ENCODE peak calls at places on chromosomes 1 and 21, in six cellular contexts. One of them, this sample, is unnamed.

GRCh38 chr1:33140153-33141149 is 41.4 kb downstream of the TRIM62 start:
- DNase-seq in left ventricle myocardium inferior: no peak
- DNase-seq in neural progenitor cell: peak; percentile 38
- DNase-seq in astrocyte of the spinal cord: no peak
- DNase-seq in keratinocyte: no peak
- DNase-seq in fibroblast of mammary gland: peak; percentile 25
- DNase-seq in this sample: no peak

GRCh38 chr1:15174615-15174983 is 21.1 kb downstream of the TMEM51 start:
- DNase-seq in neural progenitor cell: no peak
- DNase-seq in left ventricle myocardium inferior: no peak
- DNase-seq in astrocyte of the spinal cord: no peak
- DNase-seq in fibroblast of mammary gland: peak; percentile 51
- DNase-seq in keratinocyte: no peak
- DNase-seq in this sample: no peak

GRCh38 chr1:171814692-171815091 is 26.6 kb upstream of the DNM3 start:
- DNase-seq in left ventricle myocardium inferior: no peak
- DNase-seq in keratinocyte: no peak
- DNase-seq in neural progenitor cell: no peak
- DNase-seq in astrocyte of the spinal cord: peak; percentile 81
- DNase-seq in fibroblast of mammary gland: peak; percentile 83
- DNase-seq in this sample: peak; percentile 38

GRCh38 chr1:112637257-112638108 is 17.9 kb downstream of the CAPZA1 start:
- DNase-seq in fibroblast of mammary gland: peak; percentile 50
- DNase-seq in astrocyte of the spinal cord: no peak
- DNase-seq in neural progenitor cell: no peak
- DNase-seq in left ventricle myocardium inferior: no peak
- DNase-seq in keratinocyte: no peak
- DNase-seq in this sample: no peak

GRCh38 chr1:239126881-239127280 is 259.5 kb upstream of the CHRM3 start:
- DNase-seq in keratinocyte: no peak
- DNase-seq in neural progenitor cell: no peak
- DNase-seq in astrocyte of the spinal cord: no peak
- DNase-seq in fibroblast of mammary gland: peak; percentile 2
- DNase-seq in left ventricle myocardium inferior: no peak
- DNase-seq in this sample: no peak

GRCh38 chr1:21297975-21298374 is 7.7 kb upstream of the ECE1 start:
- DNase-seq in keratinocyte: no peak
- DNase-seq in fibroblast of mammary gland: peak; percentile 88
- DNase-seq in left ventricle myocardium inferior: no peak
- DNase-seq in astrocyte of the spinal cord: peak; percentile 45
- DNase-seq in neural progenitor cell: no peak
- DNase-seq in this sample: peak; percentile 87

GRCh38 chr1:6586404-6586816 is 6.6 kb downstream of the ZBTB48 start:
- DNase-seq in neural progenitor cell: no peak
- DNase-seq in keratinocyte: no peak
- DNase-seq in left ventricle myocardium inferior: no peak
- DNase-seq in astrocyte of the spinal cord: no peak
- DNase-seq in fibroblast of mammary gland: no peak
- DNase-seq in this sample: no peak

GRCh38 chr1:231584117-231584516 is 42.5 kb upstream of the DISC1 start:
- DNase-seq in neural progenitor cell: no peak
- DNase-seq in fibroblast of mammary gland: peak; percentile 80
- DNase-seq in keratinocyte: no peak
- DNase-seq in left ventricle myocardium inferior: no peak
- DNase-seq in astrocyte of the spinal cord: peak; percentile 68
- DNase-seq in this sample: no peak

GRCh38 chr1:77533660-77534295 is 148.7 kb downstream of the ZZZ3 start:
- DNase-seq in left ventricle myocardium inferior: no peak
- DNase-seq in fibroblast of mammary gland: peak; percentile 79
- DNase-seq in keratinocyte: no peak
- DNase-seq in astrocyte of the spinal cord: peak; percentile 81
- DNase-seq in neural progenitor cell: peak; percentile 66
- DNase-seq in this sample: peak; percentile 60

GRCh38 chr1:211492511-211493132 is 660 bp upstream of the RD3 start:
- DNase-seq in left ventricle myocardium inferior: no peak
- DNase-seq in keratinocyte: no peak
- DNase-seq in fibroblast of mammary gland: no peak
- DNase-seq in astrocyte of the spinal cord: no peak
- DNase-seq in neural progenitor cell: no peak
- DNase-seq in this sample: no peak

GRCh38 chr1:42944207-42944928 is 14.3 kb downstream of the SLC2A1 start:
- DNase-seq in left ventricle myocardium inferior: peak; percentile 77
- DNase-seq in fibroblast of mammary gland: no peak
- DNase-seq in astrocyte of the spinal cord: no peak
- DNase-seq in keratinocyte: no peak
- DNase-seq in neural progenitor cell: no peak
- DNase-seq in this sample: no peak

GRCh38 chr1:223836586-223836985 is 9.2 kb downstream of the TP53BP2 start:
- DNase-seq in neural progenitor cell: no peak
- DNase-seq in astrocyte of the spinal cord: no peak
- DNase-seq in fibroblast of mammary gland: no peak
- DNase-seq in keratinocyte: no peak
- DNase-seq in left ventricle myocardium inferior: no peak
- DNase-seq in this sample: no peak

GRCh38 chr1:199272690-199273089 is 633.9 kb downstream of the PTPRC start:
- DNase-seq in fibroblast of mammary gland: peak; percentile 80
- DNase-seq in astrocyte of the spinal cord: peak; percentile 96
- DNase-seq in neural progenitor cell: no peak
- DNase-seq in keratinocyte: peak; percentile 35
- DNase-seq in left ventricle myocardium inferior: no peak
- DNase-seq in this sample: peak; percentile 93

GRCh38 chr1:235503333-235504121 is 725 bp downstream of the B3GALNT2 start:
- DNase-seq in neural progenitor cell: peak; percentile 86
- DNase-seq in left ventricle myocardium inferior: peak; percentile 63
- DNase-seq in keratinocyte: no peak
- DNase-seq in fibroblast of mammary gland: peak; percentile 46
- DNase-seq in astrocyte of the spinal cord: peak; percentile 72
- DNase-seq in this sample: peak; percentile 56

GRCh38 chr1:95451054-95451453 is 217.0 kb downstream of the RWDD3 start:
- DNase-seq in left ventricle myocardium inferior: no peak
- DNase-seq in neural progenitor cell: peak; percentile 47
- DNase-seq in fibroblast of mammary gland: no peak
- DNase-seq in astrocyte of the spinal cord: no peak
- DNase-seq in keratinocyte: no peak
- DNase-seq in this sample: no peak

GRCh38 chr1:26993237-26994019 is at the start of gene TRNP1:
- DNase-seq in left ventricle myocardium inferior: peak; percentile 71
- DNase-seq in keratinocyte: no peak
- DNase-seq in fibroblast of mammary gland: peak; percentile 81
- DNase-seq in astrocyte of the spinal cord: peak; percentile 78
- DNase-seq in neural progenitor cell: peak; percentile 91
- DNase-seq in this sample: peak; percentile 77

GRCh38 chr1:18012686-18013085 is 94.9 kb upstream of the IGSF21 start:
- DNase-seq in astrocyte of the spinal cord: no peak
- DNase-seq in keratinocyte: no peak
- DNase-seq in neural progenitor cell: peak; percentile 41
- DNase-seq in left ventricle myocardium inferior: no peak
- DNase-seq in fibroblast of mammary gland: no peak
- DNase-seq in this sample: no peak

GRCh38 chr1:117392776-117393175 is 25.5 kb downstream of the MAN1A2 start:
- DNase-seq in fibroblast of mammary gland: no peak
- DNase-seq in keratinocyte: no peak
- DNase-seq in left ventricle myocardium inferior: no peak
- DNase-seq in astrocyte of the spinal cord: no peak
- DNase-seq in neural progenitor cell: no peak
- DNase-seq in this sample: no peak

GRCh38 chr1:62962794-62963776 is 179.2 kb downstream of the ATG4C start:
- DNase-seq in fibroblast of mammary gland: peak; percentile 53
- DNase-seq in left ventricle myocardium inferior: no peak
- DNase-seq in keratinocyte: no peak
- DNase-seq in neural progenitor cell: peak; percentile 84
- DNase-seq in astrocyte of the spinal cord: peak; percentile 39
- DNase-seq in this sample: peak; percentile 7

GRCh38 chr1:47809301-47810084 is 187.7 kb downstream of the TRABD2B start:
- DNase-seq in left ventricle myocardium inferior: no peak
- DNase-seq in neural progenitor cell: no peak
- DNase-seq in keratinocyte: no peak
- DNase-seq in astrocyte of the spinal cord: peak; percentile 80
- DNase-seq in fibroblast of mammary gland: no peak
- DNase-seq in this sample: peak; percentile 99

GRCh38 chr21:45545691-45546531 is 3.7 kb upstream of the SLC19A1 start:
- DNase-seq in fibroblast of mammary gland: no peak
- DNase-seq in left ventricle myocardium inferior: peak; percentile 7
- DNase-seq in neural progenitor cell: no peak
- DNase-seq in keratinocyte: no peak
- DNase-seq in astrocyte of the spinal cord: no peak
- DNase-seq in this sample: no peak

GRCh38 chr1:115373305-115373704 is 35.3 kb upstream of the NGF start:
- DNase-seq in fibroblast of mammary gland: peak; percentile 97
- DNase-seq in keratinocyte: peak; percentile 4
- DNase-seq in left ventricle myocardium inferior: no peak
- DNase-seq in neural progenitor cell: no peak
- DNase-seq in astrocyte of the spinal cord: peak; percentile 60
- DNase-seq in this sample: peak; percentile 12

GRCh38 chr1:235952950-235953615 is 86.4 kb upstream of the LYST start:
- DNase-seq in neural progenitor cell: no peak
- DNase-seq in left ventricle myocardium inferior: no peak
- DNase-seq in keratinocyte: no peak
- DNase-seq in astrocyte of the spinal cord: no peak
- DNase-seq in fibroblast of mammary gland: no peak
- DNase-seq in this sample: no peak

DNA sequence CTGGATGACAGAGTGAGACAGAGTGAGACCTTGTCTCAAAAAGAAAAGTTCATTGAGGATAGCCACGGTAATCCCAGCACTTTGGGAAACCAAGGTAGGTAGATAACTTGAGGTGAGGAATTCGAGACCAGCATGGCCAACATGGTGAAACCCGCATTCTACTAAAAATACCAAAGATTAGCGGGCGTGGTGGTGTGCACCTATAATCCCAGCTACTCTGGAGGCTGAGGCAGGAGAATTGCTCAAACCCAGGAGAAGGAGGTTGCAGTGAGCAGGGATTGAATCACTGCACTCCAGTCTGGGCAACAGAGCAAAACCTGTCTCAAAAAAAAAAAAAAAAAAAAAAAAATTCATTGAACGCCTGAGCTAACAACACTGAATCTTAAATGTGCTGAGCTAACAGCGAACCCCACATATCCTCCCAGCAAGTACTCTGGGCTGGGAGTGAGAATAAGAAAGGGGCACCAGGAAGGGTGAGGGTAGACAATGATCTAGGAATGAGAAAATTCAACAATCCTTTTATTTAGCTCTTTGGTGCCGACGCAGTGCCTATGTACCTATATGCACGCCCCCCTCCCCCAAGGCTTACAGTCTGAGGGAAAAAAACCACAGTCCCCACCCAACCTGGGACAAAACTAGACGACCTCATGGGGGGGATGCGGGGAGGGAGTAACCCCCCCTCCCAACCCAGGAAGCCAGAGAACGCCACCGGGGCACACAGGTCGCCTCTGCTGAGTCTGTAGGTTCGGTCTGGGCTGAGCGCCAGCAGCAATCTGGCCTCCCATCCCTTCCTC is 1.4 kb upstream of the CACNA1S start:
- DNase-seq in left ventricle myocardium inferior: no peak
- DNase-seq in fibroblast of mammary gland: no peak
- DNase-seq in astrocyte of the spinal cord: no peak
- DNase-seq in keratinocyte: no peak
- DNase-seq in neural progenitor cell: no peak
- DNase-seq in this sample: no peak
- H3K4me3 ChIP-seq in left ventricle myocardium inferior: peak overlapping the region; percentile 74
- H3K4me3 ChIP-seq in fibroblast of mammary gland: no peak overlapping the region
- H3K4me3 ChIP-seq in astrocyte of the spinal cord: peak overlapping the region; percentile 54
- H3K4me3 ChIP-seq in keratinocyte: no peak overlapping the region
- H3K4me3 ChIP-seq in neural progenitor cell: no peak overlapping the region
- H3K4me3 ChIP-seq in this sample: peak overlapping the region; percentile 58

GRCh38 chr1:55038974-55039341 is 390 bp upstream of the PCSK9 start:
- DNase-seq in astrocyte of the spinal cord: no peak
- DNase-seq in left ventricle myocardium inferior: no peak
- DNase-seq in keratinocyte: no peak
- DNase-seq in fibroblast of mammary gland: no peak
- DNase-seq in neural progenitor cell: no peak
- DNase-seq in this sample: no peak

GRCh38 chr1:55040083-55040952 is 970 bp downstream of the PCSK9 start:
- DNase-seq in fibroblast of mammary gland: no peak
- DNase-seq in astrocyte of the spinal cord: no peak
- DNase-seq in left ventricle myocardium inferior: no peak
- DNase-seq in keratinocyte: no peak
- DNase-seq in neural progenitor cell: peak; percentile 51
- DNase-seq in this sample: no peak

GRCh38 chr1:55038552-55038838 is 853 bp upstream of the PCSK9 start:
- DNase-seq in keratinocyte: no peak
- DNase-seq in neural progenitor cell: no peak
- DNase-seq in left ventricle myocardium inferior: no peak
- DNase-seq in astrocyte of the spinal cord: no peak
- DNase-seq in fibroblast of mammary gland: no peak
- DNase-seq in this sample: no peak

GRCh38 chr1:55040953-55041494 is 1.7 kb downstream of the PCSK9 start:
- DNase-seq in astrocyte of the spinal cord: no peak
- DNase-seq in keratinocyte: no peak
- DNase-seq in neural progenitor cell: no peak
- DNase-seq in fibroblast of mammary gland: no peak
- DNase-seq in left ventricle myocardium inferior: no peak
- DNase-seq in this sample: no peak

GRCh38 chr1:55039342-55040082 is at the start of gene PCSK9:
- DNase-seq in astrocyte of the spinal cord: peak; percentile 23
- DNase-seq in left ventricle myocardium inferior: no peak
- DNase-seq in keratinocyte: peak; percentile 73
- DNase-seq in neural progenitor cell: peak; percentile 73
- DNase-seq in fibroblast of mammary gland: peak; percentile 66
- DNase-seq in this sample: no peak
- H3K4me3 ChIP-seq in astrocyte of the spinal cord: peak within 1 kb of the TSS; percentile 30
- H3K4me3 ChIP-seq in left ventricle myocardium inferior: peak within 1 kb of the TSS; percentile 50
- H3K4me3 ChIP-seq in keratinocyte: peak within 1 kb of the TSS; percentile 84
- H3K4me3 ChIP-seq in neural progenitor cell: peak within 1 kb of the TSS; percentile 70
- H3K4me3 ChIP-seq in fibroblast of mammary gland: peak within 1 kb of the TSS; percentile 61
- H3K4me3 ChIP-seq in this sample: no peak within 1 kb of the TSS

DNA sequence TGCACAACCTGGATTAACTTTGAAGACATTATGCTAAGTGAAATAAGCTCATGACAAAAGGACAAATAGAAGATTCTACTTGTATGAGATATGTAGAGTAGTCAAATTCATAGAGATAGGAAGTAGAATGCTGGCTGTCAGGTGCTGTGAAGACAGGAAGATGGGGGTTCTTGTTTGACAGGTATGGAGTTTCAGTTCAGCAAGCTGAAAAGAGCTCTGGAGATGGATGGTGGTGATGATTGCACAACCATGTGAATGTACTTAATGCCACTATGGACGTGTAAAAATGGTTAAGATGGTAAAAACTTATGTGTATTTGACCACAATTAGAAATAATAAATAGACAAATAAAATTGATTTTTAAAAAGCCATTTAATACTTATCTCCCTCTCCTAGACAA is 169.8 kb upstream of the DUSP10 start:
- DNase-seq in keratinocyte: no peak
- DNase-seq in neural progenitor cell: no peak
- DNase-seq in left ventricle myocardium inferior: no peak
- DNase-seq in astrocyte of the spinal cord: no peak
- DNase-seq in fibroblast of mammary gland: no peak
- DNase-seq in this sample: no peak
- H3K4me3 ChIP-seq in keratinocyte: no peak overlapping the region
- H3K4me3 ChIP-seq in neural progenitor cell: no peak overlapping the region
- H3K4me3 ChIP-seq in left ventricle myocardium inferior: no peak overlapping the region
- H3K4me3 ChIP-seq in astrocyte of the spinal cord: no peak overlapping the region
- H3K4me3 ChIP-seq in fibroblast of mammary gland: no peak overlapping the region
- H3K4me3 ChIP-seq in this sample: no peak overlapping the region

DNA sequence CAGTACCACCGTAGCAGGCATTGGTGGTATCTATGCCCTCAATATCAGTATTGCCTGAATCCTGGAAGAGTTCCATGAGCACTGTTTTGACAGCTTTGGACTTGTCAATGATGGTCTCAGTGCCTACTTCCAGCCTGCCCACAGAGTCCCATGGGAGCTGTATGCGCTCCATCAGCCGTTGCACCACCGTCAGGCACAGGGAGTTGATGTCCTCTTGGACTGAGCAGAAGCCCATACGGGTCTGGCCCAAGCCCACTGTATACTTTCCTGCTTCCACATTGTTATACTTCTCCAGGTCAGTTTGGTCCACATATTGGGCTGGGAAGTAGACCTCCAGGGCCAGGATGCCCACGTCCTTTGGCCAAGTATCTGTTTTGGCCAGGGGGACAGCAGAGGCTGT is 4.5 kb downstream of the HMGCS2 start:
- DNase-seq in astrocyte of the spinal cord: no peak
- DNase-seq in keratinocyte: no peak
- DNase-seq in fibroblast of mammary gland: no peak
- DNase-seq in neural progenitor cell: no peak
- DNase-seq in left ventricle myocardium inferior: no peak
- DNase-seq in this sample: no peak
- H3K4me3 ChIP-seq in astrocyte of the spinal cord: no peak overlapping the region
- H3K4me3 ChIP-seq in keratinocyte: no peak overlapping the region
- H3K4me3 ChIP-seq in fibroblast of mammary gland: no peak overlapping the region
- H3K4me3 ChIP-seq in neural progenitor cell: no peak overlapping the region
- H3K4me3 ChIP-seq in left ventricle myocardium inferior: no peak overlapping the region
- H3K4me3 ChIP-seq in this sample: no peak overlapping the region